ENCODE peak calls at places on chromosomes 5 and 9, in ten cellular contexts. S is hippocampal formation; O is HCEC 1CT; E is NCI-H748 treated with DMSO at 0.1 percent for 48 hours; X is keratinocyte; W is WTC11; R is NCI-H69; V is OCI-LY7; K is IMR-90; Z is stimulated activated CD8-positive, alpha-beta memory T cell treated with anti-CD3 and anti-CD28 coated beads, Interleukin-12 subunit alpha, Interleukin-12 subunit beta, amount 100 ng/mL, for 4 hours. B is an unnamed sample.

GRCh38 chr9:109440797-109441287 is 57.3 kb downstream of the PTPN3 start:
- DNase-seq in R (peak; percentile 90), W (peak; percentile 58), V (peak; percentile 54), X (peak; percentile 50), E (peak; percentile 71), S (peak; percentile 18), K (peak; percentile 90), Z (no peak), O (peak; percentile 86), B (peak; percentile 91)

GRCh38 chr9:106920701-106921283 is 57.8 kb downstream of the ZNF462 start:
- DNase-seq in S (peak; percentile 59), E (peak; percentile 66), O (peak; percentile 23), Z (no peak), W (no peak), V (no peak), X (no peak), R (peak; percentile 84), K (peak; percentile 21), B (no peak)

GRCh38 chr5:155485344-155485743 is 471.8 kb downstream of the KIF4B start:
- DNase-seq in R (peak; percentile 34), O (no peak), Z (no peak), V (no peak), E (no peak), S (no peak), K (no peak), W (no peak), X (no peak), B (no peak)

GRCh38 chr9:123375725-123376132 is 19.7 kb downstream of the CRB2 start:
- DNase-seq in R (peak; percentile 76), W (no peak), K (no peak), Z (no peak), O (no peak), S (no peak), E (no peak), X (no peak), V (no peak), B (peak; percentile 13)

GRCh38 chr5:43193171-43193951 is 1.3 kb downstream of the NIM1K start:
- DNase-seq in K (peak; percentile 94), V (peak; percentile 15), S (peak; percentile 25), R (peak; percentile 70), E (peak; percentile 85), X (peak; percentile 56), W (no peak), Z (no peak), O (peak; percentile 97), B (peak; percentile 97)

GRCh38 chr5:78320461-78320860 is 26.0 kb upstream of the AP3B1 start:
- DNase-seq in O (peak; percentile 57), Z (no peak), E (peak; percentile 75), K (peak; percentile 69), S (no peak), V (peak; percentile 32), W (no peak), X (no peak), R (peak; percentile 89), B (peak; percentile 61)

GRCh38 chr9:4832786-4833579 is 40.2 kb downstream of the RCL1 start:
- DNase-seq in W (no peak), O (peak; percentile 99), X (peak; percentile 65), K (peak; percentile 100), V (no peak), E (no peak), Z (no peak), R (no peak), S (no peak), B (peak; percentile 99)

GRCh38 chr5:171682801-171683200 is 102.8 kb upstream of the SMIM23 start:
- DNase-seq in W (no peak), S (no peak), V (no peak), O (no peak), Z (no peak), X (no peak), K (no peak), R (no peak), E (no peak), B (no peak)

GRCh38 chr5:127958421-127959011 is 125.0 kb upstream of the SLC12A2 start:
- DNase-seq in V (no peak), X (no peak), E (peak; percentile 59), W (no peak), R (peak; percentile 63), Z (no peak), S (no peak), O (no peak), K (no peak), B (no peak)

GRCh38 chr5:124650960-124651662 is 95.3 kb downstream of the ZNF608 start:
- DNase-seq in E (no peak), W (no peak), O (no peak), V (peak; percentile 21), K (peak; percentile 84), R (peak; percentile 88), S (no peak), Z (no peak), X (no peak), B (no peak)

GRCh38 chr5:163504091-163504931 is 1.1 kb upstream of the MAT2B start:
- DNase-seq in K (peak; percentile 52), Z (peak; percentile 15), O (peak; percentile 46), S (peak; percentile 50), V (peak; percentile 45), E (no peak), R (peak; percentile 77), W (no peak), X (no peak), B (peak; percentile 63)

GRCh38 chr9:72322678-72323077 is 42.3 kb downstream of the ZFAND5 start:
- DNase-seq in W (no peak), S (no peak), V (no peak), E (no peak), X (no peak), O (no peak), Z (no peak), K (no peak), R (no peak), B (no peak)

GRCh38 chr5:141488591-141489478 is at the start of gene PCDHGC5:
- DNase-seq in K (peak; percentile 87), S (peak; percentile 68), R (no peak), E (no peak), X (peak; percentile 46), V (no peak), Z (no peak), O (peak; percentile 71), W (no peak), B (peak; percentile 82)

GRCh38 chr5:96756985-96757384 is 50.8 kb downstream of the ERAP1 start:
- DNase-seq in Z (no peak), E (no peak), X (no peak), O (no peak), W (no peak), V (no peak), K (no peak), R (no peak), S (no peak), B (no peak)

GRCh38 chr9:70257991-70258691 is 637 bp upstream of the SMC5 start:
- DNase-seq in S (peak; percentile 53), Z (no peak), X (peak; percentile 19), E (peak; percentile 73), R (peak; percentile 92), W (peak; percentile 36), V (peak; percentile 30), O (peak; percentile 56), K (peak; percentile 48), B (peak; percentile 56)